ENCODE peak calls at places on chromosomes 13 and 19, in four cellular contexts. W, C, G and Z are unnamed samples.

GRCh38 chr13:98521461-98521860 is 55.4 kb downstream of the STK24 start:
- DNase-seq in W (no peak), C (no peak), G (no peak), Z (no peak)

GRCh38 chr19:51687791-51688664 is 5.1 kb upstream of the SPACA6 start:
- DNase-seq in W (peak), C (peak), G (peak), Z (no peak)

GRCh38 chr19:49567722-49568454 is 12.5 kb downstream of the NOSIP start:
- DNase-seq in W (no peak), C (no peak), G (no peak), Z (no peak)

GRCh38 chr13:98781905-98782304 is 29.4 kb upstream of the SLC15A1 start:
- DNase-seq in W (no peak), C (no peak), G (no peak), Z (no peak)

GRCh38 chr19:29668746-29669609 is 3.7 kb downstream of the PLEKHF1 start:
- DNase-seq in W (no peak), C (no peak), G (peak), Z (peak)

GRCh38 chr19:2043269-2043641 is 7.8 kb downstream of the MKNK2 start:
- DNase-seq in W (no peak), C (no peak), G (peak), Z (peak)

GRCh38 chr13:72864142-72865035 is 82.5 kb downstream of the PIBF1 start:
- DNase-seq in W (no peak), C (no peak), G (no peak), Z (no peak)

GRCh38 chr13:44755872-44756271 is 179.7 kb upstream of the TSC22D1 start:
- DNase-seq in W (no peak), C (no peak), G (no peak), Z (no peak)

GRCh38 chr19:17125052-17125727 is 49.6 kb downstream of the MYO9B start:
- DNase-seq in W (no peak), C (no peak), G (no peak), Z (no peak)

GRCh38 chr13:36981156-36981743 is 17.9 kb downstream of the ALG5 start:
- DNase-seq in W (no peak), C (no peak), G (no peak), Z (no peak)

GRCh38 chr19:45428385-45429231 is 4.9 kb upstream of the ERCC1 start:
- DNase-seq in W (peak), C (peak), G (peak), Z (no peak)

GRCh38 chr13:61192826-61193225 is 222.8 kb downstream of the PCDH20 start:
- DNase-seq in W (no peak), C (no peak), G (no peak), Z (no peak)

GRCh38 chr13:95050800-95051620 is 250.2 kb downstream of the ABCC4 start:
- DNase-seq in W (no peak), C (no peak), G (no peak), Z (no peak)

GRCh38 chr13:74062933-74063332 is 71.3 kb downstream of the KLF12 start:
- DNase-seq in W (no peak), C (no peak), G (peak), Z (no peak)

GRCh38 chr13:37954191-37954590 is 84.6 kb upstream of the TRPC4 start:
- DNase-seq in W (no peak), C (no peak), G (no peak), Z (no peak)

GRCh38 chr19:2546128-2547032 is 70.5 kb downstream of the GADD45B start:
- DNase-seq in W (peak), C (peak), G (peak), Z (peak)

GRCh38 chr19:42254850-42255765 is at the start of gene ERF:
- DNase-seq in W (peak), C (peak), G (peak), Z (peak)

GRCh38 chr13:102608944-102609343 is 12.2 kb downstream of the TPP2 start:
- DNase-seq in W (no peak), C (no peak), G (no peak), Z (no peak)

GRCh38 chr13:30654430-30654829 is 36.7 kb downstream of the USPL1 start:
- DNase-seq in W (no peak), C (no peak), G (no peak), Z (no peak)

GRCh38 chr19:45766919-45767346 is 2.1 kb downstream of the SIX5 start:
- DNase-seq in W (no peak), C (no peak), G (no peak), Z (no peak)

GRCh38 chr13:99981115-99982020 is at the start of gene ZIC2:
- DNase-seq in W (no peak), C (no peak), G (no peak), Z (no peak)

GRCh38 chr13:95710313-95710712 is 33.4 kb downstream of the DNAJC3 start:
- DNase-seq in W (no peak), C (no peak), G (no peak), Z (no peak)

GRCh38 chr13:104984296-104984818 is 1551.1 kb downstream of the EFNB2 start:
- DNase-seq in W (peak), C (peak), G (no peak), Z (no peak)

GRCh38 chr13:23570931-23571330 is 719 bp downstream of the TNFRSF19 start:
- DNase-seq in W (no peak), C (no peak), G (no peak), Z (no peak)

GRCh38 chr13:85497652-85498051 is 301.6 kb downstream of the SLITRK6 start:
- DNase-seq in W (no peak), C (no peak), G (no peak), Z (no peak)

GRCh38 chr13:66518068-66518467 is 712.1 kb downstream of the PCDH9 start:
- DNase-seq in W (no peak), C (no peak), G (no peak), Z (no peak)

GRCh38 chr13:102667911-102668310 is 26.9 kb downstream of the METTL21C start:
- DNase-seq in W (no peak), C (no peak), G (no peak), Z (no peak)

GRCh38 chr19:51065221-51065960 is 499 bp upstream of the KLK13 start:
- DNase-seq in W (peak), C (peak), G (no peak), Z (no peak)

GRCh38 chr19:58466089-58466759 is 656 bp upstream of the ZNF324 start:
- DNase-seq in W (no peak), C (no peak), G (no peak), Z (no peak)

GRCh38 chr19:7852851-7853759 is 21.1 kb downstream of the PRR36 start:
- DNase-seq in W (peak), C (peak), G (peak), Z (peak)

GRCh38 chr13:79582896-79583295 is 101.9 kb downstream of the NDFIP2 start:
- DNase-seq in W (no peak), C (no peak), G (no peak), Z (no peak)

GRCh38 chr19:48470856-48471255 is 1.7 kb downstream of the CYTH2 start:
- DNase-seq in W (no peak), C (no peak), G (no peak), Z (no peak)

GRCh38 chr13:47555235-47555634 is 445.8 kb downstream of the SUCLA2 start:
- DNase-seq in W (no peak), C (no peak), G (no peak), Z (no peak)

GRCh38 chr13:101019126-101019525 is 344.5 kb upstream of the TMTC4 start:
- DNase-seq in W (no peak), C (no peak), G (no peak), Z (no peak)

DNA sequence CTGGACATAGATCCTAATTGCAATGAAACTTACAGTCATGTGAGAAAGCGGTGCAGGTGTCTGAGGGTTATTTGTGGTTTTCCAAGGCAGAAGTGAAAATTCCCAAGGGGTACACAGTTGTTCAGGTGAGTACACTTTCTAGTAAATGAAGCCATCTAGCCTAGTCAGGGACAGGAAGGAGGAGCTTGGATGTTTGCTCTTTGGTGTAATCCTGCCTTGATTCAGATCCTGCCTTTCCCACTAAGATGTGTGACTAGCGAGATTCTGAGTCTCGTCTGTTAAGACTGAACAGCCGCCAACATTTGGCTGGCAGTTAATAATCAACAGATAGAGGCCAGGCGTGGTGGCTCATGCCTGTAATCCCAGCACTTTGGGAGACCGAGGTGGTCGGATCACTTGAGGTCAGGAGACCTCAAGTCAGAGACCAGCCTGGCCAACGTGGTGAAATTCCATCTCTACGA is 2.5 kb downstream of the RPS9 start:
- DNase-seq in W (peak), C (peak), G (no peak), Z (no peak)
- H3K4me3 ChIP-seq in W (no peak), C (no peak), G (peak), Z (peak)

GRCh38 chr13:88248393-88248792 is 577.2 kb downstream of the SLITRK5 start:
- DNase-seq in W (no peak), C (no peak), G (no peak), Z (no peak)
- H3K4me3 ChIP-seq in W (no peak), C (no peak), G (no peak), Z (no peak)

GRCh38 chr19:966481-967088 is 17.6 kb upstream of the WDR18 start:
- DNase-seq in W (no peak), C (no peak), G (no peak), Z (no peak)
- H3K4me3 ChIP-seq in W (no peak), C (no peak), G (no peak), Z (no peak)

GRCh38 chr13:112069727-112070300 is 2.9 kb downstream of the SOX1 start:
- DNase-seq in W (no peak), C (no peak), G (no peak), Z (no peak)
- H3K4me3 ChIP-seq in W (no peak), C (no peak), G (no peak), Z (no peak)

GRCh38 chr13:78193853-78194252 is 275.2 kb upstream of the EDNRB start:
- DNase-seq in W (no peak), C (no peak), G (no peak), Z (no peak)
- H3K4me3 ChIP-seq in W (no peak), C (no peak), G (no peak), Z (no peak)

DNA sequence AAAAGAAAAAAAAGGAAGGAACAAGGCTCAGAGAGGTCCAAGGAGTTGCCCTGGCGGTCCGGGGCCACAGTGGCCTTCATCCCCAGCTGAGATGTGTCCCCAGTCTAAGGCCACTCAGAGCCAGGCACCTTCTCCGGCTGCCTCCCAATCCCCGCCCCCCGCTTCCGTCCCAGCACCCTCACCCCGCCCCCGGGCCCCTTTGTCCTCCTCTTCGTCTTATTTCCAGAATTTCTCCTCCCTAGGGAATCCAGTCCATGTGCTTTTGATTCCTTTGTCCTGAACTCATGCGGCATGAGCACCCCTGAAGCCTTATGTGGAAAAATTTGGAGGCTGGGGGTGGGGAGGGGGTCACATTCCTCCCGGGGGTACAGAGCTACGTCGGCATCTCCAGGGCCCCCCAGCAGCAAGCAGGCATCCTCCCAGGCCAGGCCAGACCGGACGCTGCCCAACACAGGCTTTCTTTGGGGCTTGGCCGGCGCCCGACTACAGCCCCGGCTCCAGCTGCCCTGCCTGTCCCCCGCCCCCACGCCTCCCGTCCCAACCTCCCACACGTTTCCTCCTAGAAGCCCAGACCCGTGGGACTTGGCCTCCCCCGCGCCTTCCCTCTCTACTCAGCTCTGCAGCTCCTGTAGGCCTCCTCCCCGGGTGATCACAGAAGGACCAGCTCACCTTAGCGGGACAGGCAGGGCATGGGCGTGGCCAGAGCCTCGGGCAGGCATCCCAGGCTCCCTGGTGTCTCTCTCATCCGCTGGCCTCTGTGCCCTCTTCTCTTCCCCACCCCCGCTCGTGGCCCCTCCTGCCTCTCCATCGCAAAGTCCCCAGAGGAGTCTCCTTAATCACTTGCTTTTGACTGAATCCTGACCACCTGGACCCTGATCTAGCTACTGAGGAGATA is 17.8 kb upstream of the ADGRE5 start:
- DNase-seq in W (peak), C (peak), G (peak), Z (peak)
- H3K4me3 ChIP-seq in W (peak), C (no peak), G (peak), Z (peak)

DNA sequence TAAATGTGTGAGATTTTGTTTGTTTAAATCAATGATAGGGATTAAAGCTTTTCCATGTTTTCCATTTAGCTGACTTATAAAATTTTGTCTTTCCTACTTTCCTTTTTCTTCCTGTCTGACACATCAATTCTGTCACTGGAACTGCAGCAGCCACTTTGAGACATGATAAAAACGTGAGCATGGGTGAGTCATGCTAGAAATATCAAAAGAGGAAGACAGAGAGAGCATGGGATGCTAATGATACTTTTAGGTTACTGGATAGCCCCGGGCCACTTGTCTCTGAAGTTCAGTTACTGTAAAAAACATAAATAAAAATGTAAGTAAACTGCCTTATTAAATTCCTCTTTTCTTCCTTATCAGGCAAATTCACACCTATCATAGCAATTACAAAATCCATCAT is 1332.0 kb upstream of the PCDH20 start:
- DNase-seq in W (no peak), C (no peak), G (no peak), Z (no peak)
- H3K4me3 ChIP-seq in W (no peak), C (no peak), G (no peak), Z (no peak)

DNA sequence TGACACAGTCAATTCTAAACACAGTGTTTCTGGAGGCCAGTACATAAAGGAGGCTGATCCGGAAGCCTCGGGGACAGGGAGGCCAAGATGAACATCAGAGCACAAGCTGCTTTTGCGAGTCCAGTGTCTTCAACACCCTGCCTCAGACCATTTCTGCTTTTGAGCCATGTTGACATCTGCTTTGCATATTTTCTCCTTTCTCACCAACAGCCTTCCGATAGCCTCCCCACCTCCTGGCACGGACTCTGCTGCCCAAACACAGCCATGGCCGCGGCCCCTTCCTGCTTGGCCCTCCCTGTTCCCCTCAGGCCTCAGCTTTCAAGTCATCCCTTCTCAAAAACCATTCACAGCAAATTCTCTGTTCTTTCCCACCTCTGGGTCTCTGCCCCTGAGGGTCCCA is 3.6 kb downstream of the LRRC25 start:
- DNase-seq in W (peak), C (no peak), G (no peak), Z (no peak)
- H3K4me3 ChIP-seq in W (no peak), C (no peak), G (peak), Z (peak)

DNA sequence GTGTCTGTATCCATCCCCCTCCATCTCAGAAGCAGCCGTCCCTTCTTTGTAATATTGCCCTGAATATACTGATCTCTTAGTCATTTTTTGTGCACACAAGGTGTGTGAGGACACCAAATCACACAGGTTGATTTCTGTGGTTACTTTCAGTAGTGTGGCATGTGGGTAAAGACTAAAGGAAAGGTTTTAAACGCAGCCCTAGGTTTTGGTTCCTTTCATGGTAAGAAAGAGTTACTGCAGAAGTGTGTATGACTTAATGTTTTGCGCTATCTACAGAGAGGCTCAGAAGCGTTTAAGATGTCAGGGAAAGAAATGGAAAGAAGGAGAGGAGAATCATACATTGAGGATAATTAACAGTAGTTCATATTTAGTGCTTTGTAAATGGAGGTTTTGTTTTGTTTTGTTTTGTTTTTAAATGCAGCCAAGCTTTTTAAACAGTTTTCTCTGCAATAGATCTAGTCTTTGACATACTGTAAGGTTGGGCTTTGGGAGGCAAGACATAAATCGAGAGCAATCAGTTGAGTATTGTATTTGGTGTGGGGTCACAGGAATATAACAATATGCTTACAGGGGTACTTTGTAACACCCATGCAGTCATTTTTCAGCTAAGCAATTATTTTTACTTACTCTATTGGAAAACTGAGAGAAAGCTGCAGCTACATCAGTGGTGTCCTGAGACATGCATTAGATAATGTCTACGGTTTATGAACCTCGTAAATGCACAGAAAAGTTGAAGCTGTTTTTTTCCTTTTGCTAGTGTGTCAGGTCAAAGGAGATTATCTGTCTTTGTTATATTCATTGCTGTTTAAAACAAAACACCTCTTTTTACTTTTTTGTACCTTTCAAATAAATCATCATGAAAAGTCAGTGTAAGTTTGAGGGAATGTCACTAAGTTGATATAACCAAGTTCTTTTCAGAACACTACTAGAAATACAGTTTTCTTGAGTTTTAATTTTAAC is 1.9 kb downstream of the NBEA start:
- DNase-seq in W (no peak), C (no peak), G (no peak), Z (no peak)
- H3K4me3 ChIP-seq in W (peak), C (no peak), G (peak), Z (peak)